ENCODE peak calls at places on chromosomes 5 and 9, in five cellular contexts. G is caudate nucleus, N is WTC11, T is left ventricle myocardium inferior, H is NCI-H1092. U is an unnamed sample.

GRCh38 chr5:179893076-179893957 is 14.4 kb downstream of the TBC1D9B start:
- DNase-seq in N (no peak), T (no peak), H (no peak), G (no peak), U (no peak)

GRCh38 chr9:111926421-111926875 is 29.8 kb downstream of the UGCG start:
- DNase-seq in T (peak), H (no peak), G (no peak), N (no peak), U (peak)

GRCh38 chr5:32506809-32507208 is 62.3 kb upstream of the ZFR start:
- DNase-seq in H (no peak), N (no peak), T (no peak), G (no peak), U (no peak)

GRCh38 chr5:71653119-71653518 is 66.0 kb upstream of the CARTPT start:
- DNase-seq in H (no peak), G (no peak), T (no peak), N (no peak), U (no peak)

GRCh38 chr5:10366310-10367297 is 13.1 kb downstream of the MARCHF6 start:
- DNase-seq in H (no peak), T (no peak), G (no peak), N (no peak), U (no peak)

GRCh38 chr5:173971681-173972080 is 17.3 kb upstream of the C5orf47 start:
- DNase-seq in H (no peak), T (no peak), G (no peak), N (no peak), U (no peak)

GRCh38 chr5:39218482-39219381 is 631 bp downstream of the FYB1 start:
- DNase-seq in T (no peak), H (no peak), G (no peak), N (no peak), U (no peak)

GRCh38 chr9:127178646-127179632 is 56.5 kb upstream of the ANGPTL2 start:
- DNase-seq in H (no peak), N (peak), T (no peak), G (no peak), U (peak)

GRCh38 chr9:17744786-17745185 is 165.9 kb downstream of the SH3GL2 start:
- DNase-seq in T (no peak), N (peak), G (no peak), H (no peak), U (no peak)

GRCh38 chr9:131781069-131781468 is 41.2 kb upstream of the RAPGEF1 start:
- DNase-seq in H (no peak), T (no peak), N (no peak), G (no peak), U (no peak)

GRCh38 chr9:17627641-17628040 is 48.8 kb downstream of the SH3GL2 start:
- DNase-seq in N (no peak), G (no peak), H (peak), T (no peak), U (no peak)

GRCh38 chr5:179509845-179510244 is 40.5 kb upstream of the RUFY1 start:
- DNase-seq in N (no peak), T (no peak), G (no peak), H (no peak), U (no peak)

GRCh38 chr9:91066042-91066415 is 264.4 kb downstream of the SYK start:
- DNase-seq in T (no peak), G (no peak), H (no peak), N (no peak), U (no peak)

GRCh38 chr9:83992407-83992806 is 11.8 kb downstream of the RMI1 start:
- DNase-seq in T (no peak), N (no peak), H (no peak), G (no peak), U (no peak)

GRCh38 chr9:127050581-127050980 is 71.9 kb downstream of the ANGPTL2 start:
- DNase-seq in H (no peak), N (no peak), T (no peak), G (no peak), U (no peak)

GRCh38 chr5:6543830-6544560 is 88.8 kb downstream of the NSUN2 start:
- DNase-seq in G (no peak), H (no peak), N (no peak), T (no peak), U (no peak)

GRCh38 chr5:133731951-133732350 is 119.6 kb upstream of the FSTL4 start:
- DNase-seq in N (no peak), T (no peak), H (no peak), G (no peak), U (no peak)

GRCh38 chr5:172503925-172504730 is 49.8 kb upstream of the SH3PXD2B start:
- DNase-seq in H (no peak), G (no peak), T (peak), N (no peak), U (peak)